ENCODE peak calls at places on chromosomes 1 and 21, in six cellular contexts. M is NCI-H1105; G is T-helper 1 cell; L is activated naive CD8-positive, alpha-beta T cell treated with anti-CD3 and anti-CD28 coated beads, Interleukin-2, amount 50 U/mL, for 24 hours; Q is AG04450; B is kidney tubule cell. Y is an unnamed sample.

GRCh38 chr1:44604167-44604955 is 69.9 kb downstream of the TMEM53 start:
- DNase-seq in M (no peak), G (no peak), L (no peak), Q (no peak), B (no peak), Y (peak)

GRCh38 chr1:20704390-20705301 is 13.2 kb downstream of the KIF17 start:
- DNase-seq in M (no peak), G (no peak), L (no peak), Q (no peak), B (no peak), Y (no peak)

GRCh38 chr21:27423906-27424595 is 457.2 kb upstream of the ADAMTS5 start:
- DNase-seq in M (no peak), G (no peak), L (no peak), Q (peak), B (peak), Y (no peak)

GRCh38 chr1:202244841-202245261 is 51.3 kb downstream of the LGR6 start:
- DNase-seq in M (no peak), G (no peak), L (no peak), Q (no peak), B (no peak), Y (no peak)

GRCh38 chr1:168598125-168598524 is 21.7 kb downstream of the XCL1 start:
- DNase-seq in M (no peak), G (no peak), L (no peak), Q (no peak), B (no peak), Y (no peak)

GRCh38 chr1:224668991-224669390 is 52.9 kb downstream of the CNIH3 start:
- DNase-seq in M (no peak), G (no peak), L (no peak), Q (no peak), B (peak), Y (no peak)

GRCh38 chr1:30451532-30452125 is 271.8 kb downstream of the MATN1 start:
- DNase-seq in M (no peak), G (no peak), L (no peak), Q (no peak), B (no peak), Y (no peak)

GRCh38 chr1:204145033-204145504 is 6.8 kb downstream of the ETNK2 start:
- DNase-seq in M (no peak), G (no peak), L (no peak), Q (no peak), B (no peak), Y (no peak)

GRCh38 chr1:70887936-70888335 is 159.7 kb downstream of the PTGER3 start:
- DNase-seq in M (no peak), G (no peak), L (no peak), Q (no peak), B (no peak), Y (no peak)

GRCh38 chr1:36874271-36875017 is 159.9 kb downstream of the GRIK3 start:
- DNase-seq in M (no peak), G (no peak), L (no peak), Q (no peak), B (no peak), Y (no peak)

GRCh38 chr21:15343066-15343465 is 278.3 kb upstream of the NRIP1 start:
- DNase-seq in M (no peak), G (no peak), L (no peak), Q (no peak), B (no peak), Y (no peak)

GRCh38 chr1:117347907-117348306 is 19.3 kb upstream of the MAN1A2 start:
- DNase-seq in M (no peak), G (no peak), L (no peak), Q (no peak), B (no peak), Y (no peak)

GRCh38 chr1:154521695-154522094 is 19.5 kb upstream of the SHE start:
- DNase-seq in M (no peak), G (no peak), L (no peak), Q (no peak), B (no peak), Y (no peak)

GRCh38 chr21:41559658-41560599 is 52.0 kb upstream of the TMPRSS2 start:
- DNase-seq in M (no peak), G (no peak), L (no peak), Q (no peak), B (peak), Y (no peak)

GRCh38 chr1:167197692-167198091 is 23.0 kb upstream of the POU2F1 start:
- DNase-seq in M (no peak), G (no peak), L (no peak), Q (no peak), B (no peak), Y (no peak)

GRCh38 chr1:220556641-220557040 is 28.7 kb downstream of the MARK1 start:
- DNase-seq in M (no peak), G (no peak), L (no peak), Q (no peak), B (no peak), Y (no peak)

GRCh38 chr1:181073638-181074037 is 14.9 kb upstream of the IER5 start:
- DNase-seq in M (no peak), G (no peak), L (no peak), Q (peak), B (peak), Y (no peak)

GRCh38 chr1:9061949-9062555 is 7.4 kb downstream of the SLC2A5 start:
- DNase-seq in M (no peak), G (no peak), L (no peak), Q (no peak), B (no peak), Y (no peak)

GRCh38 chr1:43267818-43268425 is 1.9 kb upstream of the TMEM125 start:
- DNase-seq in M (no peak), G (no peak), L (no peak), Q (no peak), B (no peak), Y (no peak)

GRCh38 chr1:151568626-151569088 is 28.5 kb downstream of the TUFT1 start:
- DNase-seq in M (no peak), G (no peak), L (no peak), Q (no peak), B (peak), Y (no peak)

GRCh38 chr21:26098758-26099157 is 71.8 kb downstream of the APP start:
- DNase-seq in M (no peak), G (no peak), L (no peak), Q (no peak), B (peak), Y (no peak)

GRCh38 chr1:58883037-58883887 is 99.4 kb upstream of the JUN start:
- DNase-seq in M (no peak), G (no peak), L (no peak), Q (peak), B (peak), Y (peak)

GRCh38 chr1:223665592-223666312 is at the start of gene CAPN8:
- DNase-seq in M (no peak), G (no peak), L (no peak), Q (no peak), B (peak), Y (peak)

GRCh38 chr1:56080123-56080522 is 499.2 kb downstream of the PLPP3 start:
- DNase-seq in M (no peak), G (no peak), L (no peak), Q (no peak), B (no peak), Y (no peak)

GRCh38 chr1:1004780-1005697 is 5.1 kb upstream of the HES4 start:
- DNase-seq in M (no peak), G (no peak), L (no peak), Q (no peak), B (peak), Y (peak)